ENCODE peak calls at places on chromosomes 6 and 20, in eight cellular contexts. J is IMR-90, P is H1, E is A549, L is GM12878, A is SK-N-SH, U is HepG2, B is K562. O is an unnamed sample.

GRCh38 chr20:24768977-24769675 is 179.9 kb upstream of the CST7 start:
- DNase-seq in J (no peak), P (no peak), E (no peak), L (no peak), A (peak), U (no peak), B (no peak), O (no peak)

GRCh38 chr20:47357296-47358051 is 975 bp upstream of the ZMYND8 start:
- DNase-seq in J (peak), P (peak), E (peak), L (no peak), A (peak), U (peak), B (peak), O (peak)

GRCh38 chr6:53300656-53301551 is 47.8 kb downstream of the ELOVL5 start:
- DNase-seq in J (no peak), P (no peak), E (no peak), L (no peak), A (no peak), U (peak), B (no peak), O (no peak)

GRCh38 chr6:116954938-116955337 is 77.9 kb downstream of the RFX6 start:
- DNase-seq in J (no peak), P (no peak), E (no peak), L (no peak), A (no peak), U (peak), B (no peak), O (no peak)

GRCh38 chr6:30883476-30883742 is 910 bp upstream of the DDR1 start:
- DNase-seq in J (no peak), P (no peak), E (no peak), L (no peak), A (no peak), U (no peak), B (no peak), O (no peak)

GRCh38 chr6:154984146-154984545 is 11.0 kb upstream of the TIAM2 start:
- DNase-seq in J (peak), P (no peak), E (no peak), L (no peak), A (no peak), U (no peak), B (no peak), O (no peak)

GRCh38 chr6:166333172-166333995 is 9.0 kb downstream of the SFT2D1 start:
- DNase-seq in J (no peak), P (no peak), E (no peak), L (peak), A (no peak), U (no peak), B (no peak), O (no peak)

GRCh38 chr20:58580493-58580835 is 65.3 kb upstream of the APCDD1L start:
- DNase-seq in J (no peak), P (no peak), E (no peak), L (no peak), A (no peak), U (no peak), B (no peak), O (peak)

GRCh38 chr20:62949153-62949821 is 3.2 kb upstream of the SLC17A9 start:
- DNase-seq in J (no peak), P (no peak), E (no peak), L (no peak), A (no peak), U (no peak), B (no peak), O (no peak)

GRCh38 chr6:142856607-142856856 is 88.4 kb downstream of the HIVEP2 start:
- DNase-seq in J (no peak), P (no peak), E (no peak), L (no peak), A (no peak), U (no peak), B (no peak), O (no peak)

GRCh38 chr6:6007311-6008113 is 787 bp upstream of the NRN1 start:
- DNase-seq in J (no peak), P (peak), E (no peak), L (no peak), A (peak), U (no peak), B (no peak), O (peak)

GRCh38 chr20:4455996-4456395 is 265.7 kb upstream of the PRND start:
- DNase-seq in J (no peak), P (no peak), E (no peak), L (no peak), A (no peak), U (no peak), B (no peak), O (no peak)

GRCh38 chr20:43658068-43658722 is 8.7 kb upstream of the MYBL2 start:
- DNase-seq in J (peak), P (no peak), E (peak), L (no peak), A (no peak), U (peak), B (no peak), O (no peak)

GRCh38 chr6:50712291-50712690 is 1.0 kb upstream of the TFAP2D start:
- DNase-seq in J (no peak), P (no peak), E (no peak), L (no peak), A (no peak), U (no peak), B (no peak), O (no peak)

GRCh38 chr6:20379231-20379630 is 22.4 kb upstream of the E2F3 start:
- DNase-seq in J (no peak), P (no peak), E (no peak), L (no peak), A (no peak), U (no peak), B (no peak), O (no peak)

GRCh38 chr20:1118336-1119127 is at the start of gene PSMF1:
- DNase-seq in J (peak), P (peak), E (peak), L (peak), A (peak), U (peak), B (peak), O (peak)

GRCh38 chr20:49635171-49635570 is 67.2 kb upstream of the PTGIS start:
- DNase-seq in J (no peak), P (no peak), E (no peak), L (no peak), A (peak), U (no peak), B (no peak), O (no peak)

GRCh38 chr6:107679457-107679856 is 144.7 kb downstream of the SCML4 start:
- DNase-seq in J (peak), P (no peak), E (no peak), L (no peak), A (no peak), U (no peak), B (peak), O (peak)

GRCh38 chr6:100283288-100283687 is 181.4 kb downstream of the SIM1 start:
- DNase-seq in J (peak), P (no peak), E (peak), L (no peak), A (no peak), U (no peak), B (peak), O (no peak)

GRCh38 chr20:23088891-23089290 is 2.8 kb upstream of the CD93 start:
- DNase-seq in J (no peak), P (no peak), E (no peak), L (no peak), A (no peak), U (no peak), B (no peak), O (no peak)

GRCh38 chr20:25018841-25019240 is 26.3 kb upstream of the APMAP start:
- DNase-seq in J (no peak), P (no peak), E (no peak), L (no peak), A (no peak), U (no peak), B (no peak), O (no peak)

GRCh38 chr20:10550204-10551118 is 115.4 kb downstream of the SLX4IP start:
- DNase-seq in J (no peak), P (no peak), E (no peak), L (no peak), A (no peak), U (no peak), B (no peak), O (no peak)

GRCh38 chr6:143549630-143550268 is 38.2 kb upstream of the FUCA2 start:
- DNase-seq in J (no peak), P (no peak), E (no peak), L (peak), A (no peak), U (no peak), B (no peak), O (no peak)

GRCh38 chr6:138263963-138264362 is 45.7 kb upstream of the PBOV1 start:
- DNase-seq in J (no peak), P (no peak), E (no peak), L (no peak), A (no peak), U (no peak), B (no peak), O (no peak)

GRCh38 chr20:50996901-50997830 is 25.7 kb downstream of the KCNG1 start:
- DNase-seq in J (peak), P (no peak), E (no peak), L (no peak), A (no peak), U (no peak), B (no peak), O (no peak)

GRCh38 chr6:147063469-147064031 is 140.7 kb upstream of the STXBP5 start:
- DNase-seq in J (peak), P (no peak), E (no peak), L (no peak), A (no peak), U (peak), B (no peak), O (no peak)

GRCh38 chr6:123622780-123623179 is 14.0 kb downstream of the TRDN start:
- DNase-seq in J (no peak), P (no peak), E (no peak), L (no peak), A (no peak), U (no peak), B (no peak), O (no peak)

GRCh38 chr6:137870744-137871247 is 3.7 kb downstream of the TNFAIP3 start:
- DNase-seq in J (peak), P (no peak), E (no peak), L (no peak), A (no peak), U (peak), B (no peak), O (no peak)

DNA sequence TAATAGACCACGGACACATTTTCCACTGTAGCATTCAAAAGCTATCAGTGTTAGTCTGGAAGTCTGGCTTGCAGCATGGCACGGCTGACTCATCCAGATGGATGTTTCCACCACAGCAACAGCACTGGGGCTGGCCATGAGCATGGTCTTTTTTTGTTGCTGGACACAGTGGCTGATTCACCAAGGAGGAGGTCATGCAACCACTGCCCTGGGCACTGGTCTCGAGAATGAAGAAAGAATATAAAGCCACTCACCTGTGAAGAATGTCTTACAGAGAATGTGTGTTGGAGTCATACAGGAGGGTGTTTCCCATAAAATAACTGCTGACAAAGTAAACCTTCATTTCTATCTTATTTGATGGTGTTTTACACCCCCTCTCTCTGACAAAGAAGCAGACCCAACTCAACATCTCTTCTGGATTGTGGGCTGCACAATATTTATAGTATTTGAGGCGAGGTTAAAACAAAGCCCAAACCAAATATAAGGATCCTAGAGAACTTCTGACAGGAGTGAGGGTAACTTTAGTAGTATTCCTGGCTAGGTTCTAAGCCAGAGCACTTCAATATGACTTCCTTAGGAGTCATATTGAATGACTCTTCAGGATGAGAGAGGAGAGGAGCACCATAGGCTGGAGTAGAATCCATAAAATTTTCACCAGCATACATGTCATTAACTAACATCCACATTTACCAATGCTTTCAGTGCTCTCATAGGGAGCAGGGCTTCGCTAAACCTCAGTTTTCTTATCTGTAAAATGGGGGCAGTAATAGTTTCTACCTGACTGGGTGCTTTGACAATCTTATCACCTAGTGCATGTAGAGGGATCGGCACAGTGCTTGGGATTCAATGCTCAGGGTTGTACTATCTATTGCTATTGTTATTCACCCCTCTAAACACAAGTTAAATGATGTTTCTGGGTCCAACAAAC is 121.4 kb downstream of the KIF13A start:
- DNase-seq in J (peak), P (no peak), E (peak), L (no peak), A (no peak), U (peak), B (no peak), O (no peak)
- TF ChIP-seq USF2 in J (peak), P (no peak), E (no peak), L (no peak), A (no peak), U (no peak), B (no peak), O (no peak)

DNA sequence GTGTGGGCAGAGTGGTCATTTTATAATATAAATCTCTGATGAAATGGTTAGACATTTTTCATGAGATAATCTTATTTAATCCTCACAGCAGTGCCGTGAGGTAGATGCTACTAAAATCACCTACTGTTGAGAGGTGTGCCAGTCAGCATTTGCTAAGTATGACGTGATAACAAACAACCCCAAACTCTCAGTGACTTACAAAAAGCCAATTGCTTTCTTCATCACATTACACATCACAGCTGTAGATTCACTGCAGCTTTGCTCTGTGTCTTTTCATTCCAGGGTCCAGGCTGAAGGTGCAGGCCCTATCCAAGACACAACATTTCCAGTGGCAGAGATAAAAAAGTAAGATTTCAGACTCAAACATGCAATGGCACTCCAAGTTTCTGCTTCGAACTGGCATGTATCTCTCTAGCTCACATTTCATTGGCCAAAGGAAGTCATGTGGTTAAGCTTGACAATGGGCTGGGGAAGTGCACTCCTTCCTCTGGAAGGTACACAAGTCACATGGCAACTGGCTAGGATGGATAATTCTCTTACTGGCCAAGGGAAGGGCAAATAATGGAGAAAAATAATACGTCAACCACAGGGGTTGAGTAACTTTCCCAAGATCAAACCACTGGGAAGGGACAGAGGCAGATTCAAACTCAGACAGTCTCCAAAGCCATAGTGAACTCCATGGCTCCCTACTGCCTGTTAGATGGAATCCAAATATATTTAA is 69.5 kb upstream of the EPB41L1 start:
- DNase-seq in J (no peak), P (no peak), E (peak), L (no peak), A (no peak), U (peak), B (no peak), O (no peak)
- TF ChIP-seq USF2 in J (no peak), P (no peak), E (peak), L (no peak), A (no peak), U (peak), B (peak), O (no peak)

DNA sequence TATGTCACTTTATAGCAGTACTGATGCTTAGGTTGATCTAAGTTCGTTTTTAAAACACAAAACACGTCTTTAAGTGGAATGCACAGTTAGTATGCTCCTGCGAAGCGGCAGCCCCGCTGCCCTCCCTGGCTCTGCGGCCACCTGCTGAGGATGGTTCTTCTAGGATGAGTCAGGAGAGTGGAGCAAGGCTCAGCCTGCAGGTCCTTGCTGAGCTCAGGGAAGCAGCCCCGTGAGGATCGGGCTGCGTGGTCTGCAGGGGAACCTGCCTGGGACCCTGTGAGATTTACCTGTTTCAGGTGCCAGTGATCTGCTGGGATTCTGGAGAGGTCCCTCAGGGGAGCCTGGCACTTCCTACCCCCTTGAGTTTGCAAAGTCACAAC is 57.5 kb downstream of the SYNJ2 start:
- DNase-seq in J (peak), P (no peak), E (no peak), L (no peak), A (no peak), U (no peak), B (no peak), O (no peak)
- TF ChIP-seq USF2 in J (no peak), P (no peak), E (no peak), L (no peak), A (no peak), U (no peak), B (no peak), O (no peak)

GRCh38 chr6:474454-475185 is 83.1 kb downstream of the IRF4 start:
- DNase-seq in J (no peak), P (no peak), E (no peak), L (peak), A (peak), U (no peak), B (no peak), O (no peak)
- TF ChIP-seq USF2 in J (no peak), P (no peak), E (no peak), L (no peak), A (no peak), U (no peak), B (no peak), O (no peak)

GRCh38 chr6:156359912-156360311 is 417.3 kb upstream of the ARID1B start:
- DNase-seq in J (no peak), P (peak), E (peak), L (no peak), A (no peak), U (peak), B (peak), O (peak)
- TF ChIP-seq USF2 in J (no peak), P (no peak), E (no peak), L (no peak), A (no peak), U (no peak), B (no peak), O (no peak)

GRCh38 chr6:41199427-41200246 is 1.3 kb downstream of the TREML2 start:
- DNase-seq in J (no peak), P (no peak), E (no peak), L (peak), A (no peak), U (no peak), B (no peak), O (no peak)

GRCh38 chr6:41204156-41204555 is 3.2 kb upstream of the TREML2 start:
- DNase-seq in J (no peak), P (no peak), E (no peak), L (no peak), A (no peak), U (no peak), B (no peak), O (no peak)

GRCh38 chr6:41201784-41202181 is 834 bp upstream of the TREML2 start:
- DNase-seq in J (no peak), P (peak), E (no peak), L (no peak), A (no peak), U (no peak), B (peak), O (no peak)

GRCh38 chr6:41200296-41200900 is 551 bp downstream of the TREML2 start:
- DNase-seq in J (no peak), P (peak), E (no peak), L (peak), A (no peak), U (no peak), B (no peak), O (no peak)

GRCh38 chr6:41200901-41201783 is at the start of gene TREML2:
- DNase-seq in J (no peak), P (peak), E (no peak), L (no peak), A (no peak), U (no peak), B (peak), O (no peak)
- TF ChIP-seq USF2 in J (no peak), P (no peak), E (no peak), L (no peak), A (no peak), U (no peak), B (no peak), O (no peak)

DNA sequence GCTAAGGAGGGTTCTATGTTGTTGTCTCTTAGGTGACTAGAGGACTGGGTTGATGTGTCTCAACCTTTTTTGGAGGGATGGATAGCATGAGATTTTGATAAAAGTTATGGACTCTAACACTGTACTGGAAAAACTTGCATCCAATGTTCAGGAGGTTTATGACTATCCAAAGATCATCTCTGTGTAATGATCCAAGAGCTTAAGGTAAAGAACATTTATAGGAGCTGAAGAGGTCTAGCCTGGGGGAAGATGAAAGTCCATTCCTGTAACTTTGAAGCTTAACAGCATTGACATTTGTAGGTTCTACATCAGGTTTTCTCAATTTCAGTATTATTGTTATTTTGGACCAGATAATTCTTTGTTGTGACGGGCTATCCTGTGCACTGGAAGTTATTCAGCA is 48.9 kb downstream of the ESF1 start:
- DNase-seq in J (no peak), P (no peak), E (no peak), L (no peak), A (no peak), U (no peak), B (no peak), O (no peak)
- TF ChIP-seq USF2 in J (no peak), P (no peak), E (no peak), L (no peak), A (no peak), U (no peak), B (no peak), O (no peak)

GRCh38 chr6:4450237-4450636 is 314.9 kb upstream of the ECI2 start:
- DNase-seq in J (no peak), P (no peak), E (no peak), L (no peak), A (no peak), U (no peak), B (no peak), O (no peak)

GRCh38 chr6:4447646-4448315 is 312.4 kb upstream of the ECI2 start:
- DNase-seq in J (peak), P (no peak), E (no peak), L (no peak), A (no peak), U (no peak), B (no peak), O (no peak)

GRCh38 chr6:4449409-4449808 is 314.0 kb upstream of the ECI2 start:
- DNase-seq in J (no peak), P (no peak), E (no peak), L (no peak), A (no peak), U (no peak), B (no peak), O (no peak)

GRCh38 chr6:4451101-4451500 is 315.7 kb upstream of the ECI2 start:
- DNase-seq in J (no peak), P (no peak), E (no peak), L (no peak), A (no peak), U (no peak), B (no peak), O (no peak)

GRCh38 chr6:4446982-4447381 is 311.6 kb upstream of the ECI2 start:
- DNase-seq in J (peak), P (no peak), E (no peak), L (no peak), A (no peak), U (no peak), B (no peak), O (no peak)
- TF ChIP-seq USF2 in J (no peak), P (no peak), E (no peak), L (no peak), A (no peak), U (no peak), B (no peak), O (no peak)

O was measured in WTC11.